ENCODE peak calls at places on chromosome 20, in four cellular contexts. I is body of pancreas, U is A549, J is caudate nucleus. Z is an unnamed sample.

GRCh38 chr20:57361517-57361916 is 10.5 kb downstream of the RAE1 start:
- DNase-seq in I (no peak), U (no peak), J (no peak), Z (no peak)

GRCh38 chr20:63572071-63572787 is 1.8 kb downstream of the HELZ2 start:
- DNase-seq in I (no peak), U (no peak), J (no peak), Z (no peak)

GRCh38 chr20:57388953-57389694 is 2.1 kb upstream of the RBM38 start:
- DNase-seq in I (peak; percentile 81), U (no peak), J (peak; percentile 41), Z (peak; percentile 75)

GRCh38 chr20:62297449-62298227 is 5.2 kb upstream of the ADRM1 start:
- DNase-seq in I (peak; percentile 71), U (no peak), J (no peak), Z (no peak)

GRCh38 chr20:61699184-61700066 is 366.3 kb downstream of the TAF4 start:
- DNase-seq in I (no peak), U (no peak), J (no peak), Z (no peak)

GRCh38 chr20:8132632-8133587 is 844 bp downstream of the PLCB1 start:
- DNase-seq in I (peak; percentile 69), U (peak; percentile 33), J (peak; percentile 5), Z (no peak)

GRCh38 chr20:53079883-53080282 is 107.7 kb downstream of the TSHZ2 start:
- DNase-seq in I (no peak), U (no peak), J (no peak), Z (no peak)

GRCh38 chr20:40578961-40579360 is 110.1 kb downstream of the MAFB start:
- DNase-seq in I (no peak), U (no peak), J (no peak), Z (no peak)

GRCh38 chr20:61980647-61981583 is 84.8 kb downstream of the TAF4 start:
- DNase-seq in I (peak; percentile 68), U (peak; percentile 65), J (no peak), Z (no peak)

GRCh38 chr20:44187763-44188709 is 1.0 kb upstream of the JPH2 start:
- DNase-seq in I (no peak), U (no peak), J (no peak), Z (no peak)

GRCh38 chr20:44901972-44902371 is 7.9 kb upstream of the PABPC1L start:
- DNase-seq in I (no peak), U (no peak), J (no peak), Z (no peak)

GRCh38 chr20:3729811-3730550 is 2.5 kb upstream of the HSPA12B start:
- DNase-seq in I (no peak), U (no peak), J (no peak), Z (no peak)

GRCh38 chr20:48026981-48027592 is 241.8 kb upstream of the SULF2 start:
- DNase-seq in I (no peak), U (no peak), J (no peak), Z (no peak)

GRCh38 chr20:41862476-41862875 is 244.3 kb upstream of the CHD6 start:
- DNase-seq in I (no peak), U (no peak), J (no peak), Z (no peak)

GRCh38 chr20:14612389-14612788 is 275.0 kb upstream of the FLRT3 start:
- DNase-seq in I (no peak), U (no peak), J (no peak), Z (no peak)

GRCh38 chr20:44657875-44658274 is 6.4 kb upstream of the ADA start:
- DNase-seq in I (no peak), U (no peak), J (no peak), Z (no peak)

GRCh38 chr20:44069203-44069931 is 117.6 kb downstream of the JPH2 start:
- DNase-seq in I (no peak), U (no peak), J (no peak), Z (no peak)

GRCh38 chr20:37298190-37298939 is 8.9 kb downstream of the MANBAL start:
- DNase-seq in I (no peak), U (peak; percentile 23), J (no peak), Z (no peak)

GRCh38 chr20:53738039-53738944 is 144.7 kb upstream of the ZNF217 start:
- DNase-seq in I (peak; percentile 81), U (peak; percentile 95), J (no peak), Z (peak; percentile 11)

GRCh38 chr20:53655909-53656652 is 62.4 kb upstream of the ZNF217 start:
- DNase-seq in I (no peak), U (no peak), J (no peak), Z (no peak)

GRCh38 chr20:33606114-33606771 is 55.9 kb upstream of the C20orf144 start:
- DNase-seq in I (no peak), U (no peak), J (no peak), Z (no peak)

GRCh38 chr20:46368902-46369268 is 37.5 kb downstream of the ELMO2 start:
- DNase-seq in I (no peak), U (no peak), J (no peak), Z (no peak)

GRCh38 chr20:36836591-36837329 is 39.2 kb upstream of the TLDC2 start:
- DNase-seq in I (peak; percentile 52), U (peak; percentile 87), J (peak; percentile 48), Z (no peak)

GRCh38 chr20:62617711-62618483 is 24.4 kb upstream of the SLCO4A1 start:
- DNase-seq in I (no peak), U (no peak), J (no peak), Z (no peak)

GRCh38 chr20:50169329-50169823 is 15.9 kb upstream of the PEDS1 start:
- DNase-seq in I (peak; percentile 90), U (peak; percentile 83), J (no peak), Z (peak; percentile 39)

GRCh38 chr20:49186535-49187329 is 1.4 kb downstream of the STAU1 start:
- DNase-seq in I (peak; percentile 60), U (peak; percentile 52), J (peak; percentile 3), Z (no peak)

GRCh38 chr20:11249239-11249638 is 575.4 kb upstream of the JAG1 start:
- DNase-seq in I (no peak), U (no peak), J (no peak), Z (no peak)

GRCh38 chr20:19423892-19424620 is 211.6 kb downstream of the SLC24A3 start:
- DNase-seq in I (no peak), U (no peak), J (no peak), Z (no peak)

GRCh38 chr20:20734475-20734948 is 22.1 kb upstream of the RALGAPA2 start:
- DNase-seq in I (no peak), U (no peak), J (no peak), Z (no peak)

GRCh38 chr20:58870293-58871014 is 17.9 kb downstream of the GNAS start:
- DNase-seq in I (peak; percentile 83), U (peak; percentile 63), J (no peak), Z (peak; percentile 49)

GRCh38 chr20:3238616-3239025 is 369 bp downstream of the SLC4A11 start:
- DNase-seq in I (peak; percentile 23), U (no peak), J (no peak), Z (no peak)

Z was measured in NCI-H774.